ENCODE peak calls at places on chromosomes 7 and 10, in nine cellular contexts. A, L, T, O, M, U, H, V and Q are unnamed samples. For H3K36me3, the result is how much of the 10 kb centered on the place peaks cover.

GRCh38 chr10:118965636-118966035 is 63.9 kb upstream of the NANOS1 start:
- DNase-seq in U (no peak), M (peak), H (no peak), A (no peak), O (no peak), L (no peak), V (no peak), T (no peak), Q (no peak)

GRCh38 chr10:80278480-80278879 is 11.0 kb downstream of the MAT1A start:
- DNase-seq in T (no peak), H (no peak), A (no peak), L (no peak), V (no peak), U (no peak), M (no peak), O (no peak), Q (no peak)

GRCh38 chr10:91378061-91378460 is 32.1 kb upstream of the HECTD2 start:
- DNase-seq in T (no peak), H (no peak), O (peak), M (no peak), A (peak), V (no peak), U (no peak), L (no peak), Q (no peak)

GRCh38 chr10:34489973-34490372 is 325.1 kb downstream of the PARD3 start:
- DNase-seq in M (no peak), T (peak), U (no peak), L (no peak), O (peak), H (no peak), V (no peak), A (peak), Q (no peak)

GRCh38 chr10:52703898-52704297 is 68.7 kb downstream of the MBL2 start:
- DNase-seq in H (no peak), O (peak), A (no peak), U (no peak), T (no peak), V (no peak), M (no peak), L (no peak), Q (no peak)

GRCh38 chr10:4303045-4303444 is 518.0 kb upstream of the KLF6 start:
- DNase-seq in M (no peak), V (no peak), T (no peak), L (no peak), A (peak), O (peak), H (no peak), U (no peak), Q (no peak)

GRCh38 chr10:86632009-86632800 is 22.1 kb upstream of the OPN4 start:
- DNase-seq in O (peak), A (no peak), M (peak), U (peak), L (peak), T (no peak), H (peak), V (no peak), Q (no peak)

GRCh38 chr7:139676390-139676789 is 101.4 kb downstream of the HIPK2 start:
- DNase-seq in O (no peak), U (no peak), A (no peak), L (no peak), M (no peak), H (no peak), V (no peak), T (no peak), Q (no peak)

GRCh38 chr10:103789771-103790201 is 65.6 kb downstream of the SH3PXD2A start:
- DNase-seq in M (no peak), U (no peak), H (no peak), V (no peak), L (no peak), T (no peak), O (no peak), A (no peak), Q (no peak)

GRCh38 chr7:22885824-22886255 is 63.2 kb upstream of the TOMM7 start:
- DNase-seq in U (no peak), V (no peak), T (no peak), H (no peak), M (no peak), A (no peak), L (no peak), O (no peak), Q (no peak)

GRCh38 chr7:44157116-44158059 is 16.3 kb upstream of the MYL7 start:
- DNase-seq in A (no peak), M (peak), O (no peak), H (no peak), U (no peak), L (no peak), V (no peak), T (no peak), Q (no peak)

GRCh38 chr10:14035506-14035905 is 295.2 kb downstream of the FRMD4A start:
- DNase-seq in V (no peak), A (no peak), L (no peak), O (no peak), H (no peak), U (no peak), M (no peak), T (no peak), Q (no peak)

GRCh38 chr10:127600479-127600878 is 51.4 kb downstream of the NPS start:
- DNase-seq in T (no peak), L (no peak), U (no peak), H (no peak), V (no peak), A (no peak), M (peak), O (no peak), Q (no peak)

GRCh38 chr10:60189861-60190475 is 199.7 kb downstream of the ANK3 start:
- DNase-seq in V (no peak), A (no peak), M (no peak), U (no peak), T (no peak), L (no peak), O (peak), H (no peak), Q (no peak)

GRCh38 chr7:149855368-149856305 is 17.5 kb downstream of the ZNF862 start:
- DNase-seq in M (peak), H (no peak), V (no peak), O (peak), A (peak), L (no peak), T (peak), U (no peak), Q (no peak)

GRCh38 chr10:131847241-131847783 is 53.5 kb upstream of the PPP2R2D start:
- DNase-seq in T (no peak), U (peak), A (no peak), O (no peak), H (no peak), V (no peak), M (no peak), L (no peak), Q (no peak)

GRCh38 chr7:123460616-123461015 is 73.8 kb downstream of the IQUB start:
- DNase-seq in U (no peak), T (peak), V (no peak), O (peak), M (no peak), H (no peak), L (no peak), A (peak), Q (no peak)

GRCh38 chr7:76352193-76352592 is 6.6 kb downstream of the YWHAG start:
- DNase-seq in H (peak), V (no peak), T (no peak), M (no peak), U (no peak), O (no peak), L (no peak), A (no peak), Q (no peak)

GRCh38 chr10:118961401-118961800 is 68.1 kb upstream of the NANOS1 start:
- DNase-seq in U (no peak), H (no peak), L (no peak), V (no peak), M (no peak), O (no peak), T (no peak), A (no peak), Q (no peak)

GRCh38 chr7:129466796-129467195 is 32.6 kb downstream of the STRIP2 start:
- DNase-seq in U (no peak), H (peak), A (no peak), M (no peak), L (no peak), O (no peak), V (no peak), T (no peak), Q (no peak)

GRCh38 chr7:34108150-34108549 is 202.8 kb downstream of the BMPER start:
- DNase-seq in V (no peak), A (peak), L (no peak), O (peak), M (no peak), H (peak), U (no peak), T (no peak), Q (no peak)

GRCh38 chr10:31215052-31215451 is 104.0 kb upstream of the ZEB1 start:
- DNase-seq in M (no peak), V (no peak), L (no peak), T (no peak), O (no peak), U (no peak), A (no peak), H (no peak), Q (no peak)

GRCh38 chr10:5996696-5997095 is 19.4 kb upstream of the IL15RA start:
- DNase-seq in L (no peak), A (no peak), M (peak), V (no peak), O (no peak), H (no peak), T (no peak), U (no peak), Q (no peak)

GRCh38 chr7:24025094-24025493 is 258.9 kb upstream of the NPY start:
- DNase-seq in L (no peak), H (no peak), T (peak), O (no peak), U (no peak), M (peak), A (no peak), V (no peak), Q (no peak)

GRCh38 chr7:102236592-102237287 is 49.9 kb upstream of the SH2B2 start:
- DNase-seq in O (peak), U (peak), T (peak), V (no peak), A (peak), H (peak), M (peak), L (peak), Q (peak)

GRCh38 chr10:11874568-11875182 is 51.5 kb downstream of the PROSER2 start:
- DNase-seq in V (peak), H (no peak), T (no peak), L (no peak), M (peak), A (peak), O (peak), U (no peak), Q (no peak)

GRCh38 chr7:25840209-25840792 is 311.7 kb upstream of the NFE2L3 start:
- DNase-seq in U (no peak), M (no peak), V (no peak), O (peak), T (no peak), A (no peak), H (no peak), L (no peak), Q (no peak)

GRCh38 chr10:90787906-90788491 is 69.8 kb downstream of the HTR7 start:
- DNase-seq in M (peak), O (peak), T (no peak), U (no peak), H (no peak), V (no peak), A (peak), L (no peak), Q (no peak)

GRCh38 chr7:2515424-2516193 is 4.0 kb upstream of the LFNG start:
- DNase-seq in M (no peak), V (no peak), A (no peak), L (no peak), H (no peak), T (no peak), O (no peak), U (no peak), Q (no peak)

GRCh38 chr10:21943633-21944265 is 59.8 kb downstream of the DNAJC1 start:
- DNase-seq in H (no peak), V (no peak), A (no peak), T (no peak), U (no peak), L (no peak), O (peak), M (no peak), Q (no peak)

GRCh38 chr10:16828114-16828568 is 10.9 kb upstream of the RSU1 start:
- DNase-seq in H (peak), M (peak), V (no peak), L (peak), U (peak), T (peak), A (peak), O (peak), Q (peak)

GRCh38 chr10:17386616-17387075 is 67.7 kb downstream of the ST8SIA6 start:
- DNase-seq in L (peak), O (peak), T (no peak), U (no peak), A (no peak), M (no peak), V (no peak), H (no peak), Q (no peak)

GRCh38 chr7:151077705-151078232 is 2.8 kb downstream of the FASTK start:
- DNase-seq in V (no peak), U (no peak), O (no peak), M (no peak), A (no peak), H (no peak), L (no peak), T (no peak), Q (no peak)

GRCh38 chr7:151166629-151167196 is 781 bp downstream of the GBX1 start:
- DNase-seq in H (no peak), T (no peak), L (no peak), O (no peak), V (no peak), M (no peak), A (no peak), U (no peak), Q (no peak)

GRCh38 chr10:1037098-1037497 is 11.4 kb upstream of the IDI2 start:
- DNase-seq in H (no peak), L (no peak), A (no peak), O (no peak), V (no peak), M (no peak), U (no peak), T (no peak), Q (no peak)

GRCh38 chr10:28947209-28947608 is 269.9 kb downstream of the BAMBI start:
- DNase-seq in L (no peak), V (no peak), T (no peak), A (peak), H (no peak), U (no peak), M (no peak), O (peak), Q (no peak)

GRCh38 chr10:75226656-75227055 is 9.1 kb downstream of the COMTD1 start:
- DNase-seq in H (no peak), A (no peak), T (no peak), V (no peak), O (no peak), L (no peak), M (peak), U (no peak), Q (no peak)
- H3K36me3 ChIP-seq in H (under half), A (half or more), T (under half), V (half or more), O (under half), L (half or more), M (under half), U (under half), Q (half or more)

DNA sequence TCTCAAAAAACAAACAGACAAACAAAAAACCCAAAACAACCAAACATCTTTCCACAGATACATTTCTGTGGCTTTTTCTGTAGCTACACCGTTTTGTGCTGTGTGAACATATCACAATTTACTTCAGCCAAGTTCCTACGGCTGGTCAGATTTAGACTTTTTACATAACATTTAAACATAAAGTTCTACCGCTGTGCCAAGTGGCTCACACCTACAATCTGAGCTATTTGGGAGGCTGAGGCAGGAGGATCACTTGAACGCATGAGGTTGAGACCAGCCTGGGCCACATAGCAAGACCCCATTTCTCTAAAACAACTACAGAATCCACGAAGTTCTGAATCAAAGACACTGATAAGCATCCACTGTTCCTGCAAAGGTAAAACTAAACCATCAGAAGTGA is 30.3 kb downstream of the DAGLB start:
- DNase-seq in V (no peak), A (no peak), M (no peak), T (no peak), H (no peak), L (no peak), U (no peak), O (no peak), Q (no peak)
- H3K36me3 ChIP-seq in V (half or more), A (half or more), M (under half), T (under half), H (under half), L (half or more), U (under half), O (under half), Q (under half)

DNA sequence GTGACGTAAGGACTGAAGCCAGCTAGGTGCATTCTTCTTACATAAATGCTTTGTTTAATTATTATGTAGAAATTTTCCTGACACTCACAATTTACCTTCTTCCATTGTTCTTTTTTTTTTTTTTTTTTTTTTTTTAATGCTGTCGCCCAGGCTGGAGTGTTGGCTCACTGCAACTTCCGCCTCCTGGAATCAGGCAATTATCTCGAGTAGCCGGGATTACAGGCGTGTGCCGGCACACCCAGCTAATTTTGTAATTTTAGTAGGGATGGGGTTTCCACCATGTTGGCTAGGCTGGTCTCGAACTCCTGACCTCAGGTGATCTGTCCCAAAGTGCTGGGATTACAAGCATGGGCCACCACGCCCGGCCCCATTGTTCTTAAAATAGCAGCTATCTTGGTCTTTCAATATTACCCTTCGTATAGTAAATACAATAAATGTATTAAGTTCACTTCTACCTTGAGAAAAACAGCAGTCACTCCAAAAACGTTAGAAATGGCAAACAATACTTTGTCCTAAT is 32.1 kb downstream of the BZW2 start:
- DNase-seq in V (no peak), T (no peak), A (no peak), L (no peak), H (no peak), O (no peak), U (no peak), M (no peak), Q (no peak)
- H3K36me3 ChIP-seq in V (half or more), T (under half), A (under half), L (half or more), H (under half), O (half or more), U (under half), M (under half), Q (under half)

GRCh38 chr10:122374246-122374858 is at the start of gene PLEKHA1:
- DNase-seq in L (peak), H (peak), M (peak), A (peak), T (peak), V (peak), U (peak), O (peak), Q (peak)
- H3K36me3 ChIP-seq in L (under half), H (under half), M (under half), A (under half), T (under half), V (under half), U (under half), O (under half), Q (under half)

DNA sequence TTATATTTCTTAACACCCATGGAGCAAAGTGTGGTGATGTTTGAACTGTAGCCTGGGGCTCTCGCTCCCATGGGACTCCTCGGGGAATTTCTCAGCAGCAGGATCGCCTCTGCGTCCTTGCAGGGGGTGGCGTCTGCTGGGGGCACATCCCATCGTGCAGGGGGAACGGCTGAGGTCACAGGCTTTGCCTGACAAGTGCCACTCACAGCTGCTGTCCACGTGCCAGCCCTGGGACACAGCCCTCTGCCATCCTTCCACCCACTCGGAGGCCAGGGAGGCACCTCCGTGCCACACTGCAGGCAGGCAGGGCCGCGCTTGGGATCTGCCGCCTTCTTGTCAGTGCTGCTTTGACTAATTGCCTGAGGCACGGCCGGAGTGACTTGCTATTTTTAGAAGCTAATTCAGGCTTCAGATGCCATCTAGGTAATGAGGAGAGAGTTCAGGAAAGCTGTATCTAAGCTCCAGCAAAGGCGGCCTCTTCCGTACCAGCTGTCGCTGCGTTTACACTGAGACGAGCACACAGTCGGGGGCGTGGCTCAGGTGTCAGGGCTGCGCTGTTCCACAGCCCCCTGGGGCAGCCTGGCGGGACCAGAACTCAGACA is 45.7 kb downstream of the PITRM1 start:
- DNase-seq in V (no peak), O (peak), U (peak), H (peak), L (no peak), M (peak), A (no peak), T (no peak), Q (no peak)
- H3K36me3 ChIP-seq in V (half or more), O (half or more), U (under half), H (under half), L (under half), M (under half), A (half or more), T (under half), Q (under half)

GRCh38 chr7:158811894-158812293 is 17.4 kb downstream of the ESYT2 start:
- DNase-seq in V (no peak), H (peak), L (no peak), A (no peak), T (no peak), U (no peak), M (peak), O (no peak), Q (no peak)

GRCh38 chr7:158808126-158808525 is 21.2 kb downstream of the ESYT2 start:
- DNase-seq in V (no peak), O (no peak), H (no peak), T (no peak), A (no peak), M (no peak), L (no peak), U (no peak), Q (no peak)

GRCh38 chr7:158811461-158811860 is 17.8 kb downstream of the ESYT2 start:
- DNase-seq in T (peak), H (peak), U (no peak), M (no peak), A (peak), L (no peak), V (no peak), O (peak), Q (no peak)

GRCh38 chr7:158810846-158811245 is 18.5 kb downstream of the ESYT2 start:
- DNase-seq in U (no peak), A (no peak), O (no peak), H (no peak), T (no peak), M (no peak), L (no peak), V (no peak), Q (no peak)

DNA sequence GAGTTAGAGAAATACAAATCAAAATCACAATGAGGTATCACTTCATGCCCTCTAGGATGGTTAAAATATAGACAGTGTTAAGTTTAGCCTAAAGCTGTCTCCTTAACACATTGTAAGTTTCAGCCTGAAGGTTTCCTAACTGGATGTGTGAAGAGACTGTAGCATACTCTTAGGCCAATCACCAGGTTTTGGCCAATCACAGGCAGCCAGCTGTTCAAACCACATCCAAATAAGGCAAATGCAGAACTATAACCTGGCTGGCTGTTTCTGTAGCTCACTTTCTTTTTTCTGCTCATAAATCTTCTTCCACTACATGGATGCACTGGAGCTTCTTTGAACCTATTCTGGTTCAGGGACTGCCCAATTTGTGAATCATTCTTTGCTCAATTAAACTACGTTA is 19.7 kb downstream of the ESYT2 start:
- DNase-seq in V (no peak), H (no peak), M (no peak), O (peak), U (no peak), T (no peak), L (no peak), A (no peak), Q (no peak)
- H3K36me3 ChIP-seq in V (under half), H (under half), M (under half), O (under half), U (under half), T (under half), L (under half), A (under half), Q (under half)